ENCODE peak calls at places on chromosomes 3 and 15, in ten cellular contexts. One of them, this sample, is unnamed.

GRCh38 chr15:82371649-82372048 is 22.4 kb upstream of the GOLGA6L10 start:
- DNase-seq in cardiac muscle cell: no peak
- DNase-seq in GM13976: no peak
- DNase-seq in AG10803: no peak
- DNase-seq in WTC11: no peak
- DNase-seq in B cell: no peak
- DNase-seq in AG09319: no peak
- DNase-seq in endothelial cell: no peak
- DNase-seq in adrenal gland: no peak
- DNase-seq in type B pancreatic cell: no peak
- DNase-seq in this sample: no peak

GRCh38 chr15:62961134-62961533 is 81.4 kb upstream of the TPM1 start:
- DNase-seq in cardiac muscle cell: no peak
- DNase-seq in GM13976: no peak
- DNase-seq in AG10803: no peak
- DNase-seq in WTC11: no peak
- DNase-seq in B cell: no peak
- DNase-seq in AG09319: no peak
- DNase-seq in endothelial cell: no peak
- DNase-seq in adrenal gland: no peak
- DNase-seq in type B pancreatic cell: no peak
- DNase-seq in this sample: no peak

GRCh38 chr3:16177962-16178627 is 3.6 kb downstream of the GALNT15 start:
- DNase-seq in cardiac muscle cell: peak
- DNase-seq in GM13976: peak
- DNase-seq in AG10803: peak
- DNase-seq in WTC11: peak
- DNase-seq in B cell: peak
- DNase-seq in AG09319: peak
- DNase-seq in endothelial cell: peak
- DNase-seq in adrenal gland: peak
- DNase-seq in type B pancreatic cell: peak
- DNase-seq in this sample: peak

GRCh38 chr3:178203650-178204049 is 332.6 kb upstream of the KCNMB2 start:
- DNase-seq in cardiac muscle cell: peak
- DNase-seq in GM13976: no peak
- DNase-seq in AG10803: peak
- DNase-seq in WTC11: no peak
- DNase-seq in B cell: no peak
- DNase-seq in AG09319: no peak
- DNase-seq in endothelial cell: no peak
- DNase-seq in adrenal gland: no peak
- DNase-seq in type B pancreatic cell: no peak
- DNase-seq in this sample: no peak

GRCh38 chr3:181362378-181362777 is 349.3 kb upstream of the SOX2 start:
- DNase-seq in cardiac muscle cell: no peak
- DNase-seq in GM13976: no peak
- DNase-seq in AG10803: no peak
- DNase-seq in WTC11: no peak
- DNase-seq in B cell: no peak
- DNase-seq in AG09319: no peak
- DNase-seq in endothelial cell: no peak
- DNase-seq in adrenal gland: no peak
- DNase-seq in type B pancreatic cell: no peak
- DNase-seq in this sample: no peak

GRCh38 chr3:33229947-33230346 is 11.3 kb upstream of the SUSD5 start:
- DNase-seq in cardiac muscle cell: no peak
- DNase-seq in GM13976: no peak
- DNase-seq in AG10803: no peak
- DNase-seq in WTC11: no peak
- DNase-seq in B cell: no peak
- DNase-seq in AG09319: no peak
- DNase-seq in endothelial cell: no peak
- DNase-seq in adrenal gland: no peak
- DNase-seq in type B pancreatic cell: no peak
- DNase-seq in this sample: no peak

GRCh38 chr3:141049681-141050080 is 1.5 kb upstream of the SPSB4 start:
- DNase-seq in cardiac muscle cell: no peak
- DNase-seq in GM13976: no peak
- DNase-seq in AG10803: no peak
- DNase-seq in WTC11: peak
- DNase-seq in B cell: no peak
- DNase-seq in AG09319: no peak
- DNase-seq in endothelial cell: peak
- DNase-seq in adrenal gland: no peak
- DNase-seq in type B pancreatic cell: no peak
- DNase-seq in this sample: no peak

GRCh38 chr3:46869440-46869839 is 6.2 kb upstream of the MYL3 start:
- DNase-seq in cardiac muscle cell: no peak
- DNase-seq in GM13976: no peak
- DNase-seq in AG10803: no peak
- DNase-seq in WTC11: no peak
- DNase-seq in B cell: no peak
- DNase-seq in AG09319: no peak
- DNase-seq in endothelial cell: no peak
- DNase-seq in adrenal gland: no peak
- DNase-seq in type B pancreatic cell: no peak
- DNase-seq in this sample: no peak

GRCh38 chr3:46811615-46812236 is 51.5 kb downstream of the MYL3 start:
- DNase-seq in cardiac muscle cell: no peak
- DNase-seq in GM13976: no peak
- DNase-seq in AG10803: no peak
- DNase-seq in WTC11: peak
- DNase-seq in B cell: no peak
- DNase-seq in AG09319: no peak
- DNase-seq in endothelial cell: peak
- DNase-seq in adrenal gland: no peak
- DNase-seq in type B pancreatic cell: no peak
- DNase-seq in this sample: peak

GRCh38 chr15:91981802-91982201 is 128.3 kb downstream of the SLCO3A1 start:
- DNase-seq in cardiac muscle cell: no peak
- DNase-seq in GM13976: no peak
- DNase-seq in AG10803: no peak
- DNase-seq in WTC11: no peak
- DNase-seq in B cell: no peak
- DNase-seq in AG09319: no peak
- DNase-seq in endothelial cell: no peak
- DNase-seq in adrenal gland: no peak
- DNase-seq in type B pancreatic cell: no peak
- DNase-seq in this sample: no peak

GRCh38 chr15:33066584-33066983 is 127.9 kb downstream of the FMN1 start:
- DNase-seq in cardiac muscle cell: no peak
- DNase-seq in GM13976: no peak
- DNase-seq in AG10803: no peak
- DNase-seq in WTC11: no peak
- DNase-seq in B cell: no peak
- DNase-seq in AG09319: no peak
- DNase-seq in endothelial cell: no peak
- DNase-seq in adrenal gland: no peak
- DNase-seq in type B pancreatic cell: no peak
- DNase-seq in this sample: no peak

GRCh38 chr3:197125601-197126000 is 96.0 kb upstream of the MELTF start:
- DNase-seq in cardiac muscle cell: peak
- DNase-seq in GM13976: no peak
- DNase-seq in AG10803: peak
- DNase-seq in WTC11: no peak
- DNase-seq in B cell: no peak
- DNase-seq in AG09319: no peak
- DNase-seq in endothelial cell: no peak
- DNase-seq in adrenal gland: no peak
- DNase-seq in type B pancreatic cell: no peak
- DNase-seq in this sample: no peak

GRCh38 chr3:141389703-141390102 is 21.4 kb downstream of the ZBTB38 start:
- DNase-seq in cardiac muscle cell: no peak
- DNase-seq in GM13976: no peak
- DNase-seq in AG10803: no peak
- DNase-seq in WTC11: no peak
- DNase-seq in B cell: no peak
- DNase-seq in AG09319: no peak
- DNase-seq in endothelial cell: no peak
- DNase-seq in adrenal gland: no peak
- DNase-seq in type B pancreatic cell: no peak
- DNase-seq in this sample: no peak

DNA sequence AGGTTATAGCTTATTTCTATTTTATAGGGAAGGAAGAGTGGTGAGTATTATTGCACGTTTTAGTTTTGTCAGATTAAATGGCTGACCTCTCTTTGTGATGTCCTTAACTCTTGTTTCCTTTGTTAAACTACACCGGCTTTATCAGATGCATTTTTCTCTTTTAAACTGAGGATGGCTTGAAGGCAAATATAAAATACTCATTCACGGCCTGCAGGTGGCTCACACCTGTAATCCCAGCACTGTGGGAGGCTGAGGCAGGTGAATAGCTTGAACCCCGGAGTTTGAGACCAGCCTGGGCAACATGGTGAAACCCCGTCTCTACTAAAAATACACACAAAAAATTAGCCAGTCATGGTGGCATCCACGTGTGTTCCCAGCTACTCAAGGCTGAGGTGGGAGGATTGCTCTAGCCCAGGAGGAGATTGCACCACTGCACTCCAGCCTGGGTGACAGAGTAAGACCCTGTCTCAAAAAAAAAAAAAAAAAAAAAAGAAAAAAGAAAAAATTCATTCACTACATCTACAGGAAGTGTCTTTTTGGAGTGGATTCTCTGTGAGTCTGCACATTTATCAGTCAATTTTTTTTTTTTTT is 34.8 kb upstream of the SACM1L start:
- DNase-seq in cardiac muscle cell: no peak
- DNase-seq in GM13976: no peak
- DNase-seq in AG10803: no peak
- DNase-seq in WTC11: no peak
- DNase-seq in B cell: no peak
- DNase-seq in AG09319: no peak
- DNase-seq in endothelial cell: no peak
- DNase-seq in adrenal gland: no peak
- DNase-seq in type B pancreatic cell: no peak
- DNase-seq in this sample: no peak
- TF ChIP-seq CTCF in cardiac muscle cell: no peak
- TF ChIP-seq CTCF in GM13976: no peak
- TF ChIP-seq CTCF in AG10803: no peak
- TF ChIP-seq CTCF in WTC11: no peak
- TF ChIP-seq CTCF in B cell: no peak
- TF ChIP-seq CTCF in AG09319: no peak
- TF ChIP-seq CTCF in endothelial cell: no peak
- TF ChIP-seq CTCF in adrenal gland: no peak
- TF ChIP-seq CTCF in type B pancreatic cell: no peak
- TF ChIP-seq CTCF in this sample: no peak

GRCh38 chr3:170117134-170117533 is 64.4 kb downstream of the PHC3 start:
- DNase-seq in cardiac muscle cell: peak
- DNase-seq in GM13976: no peak
- DNase-seq in AG10803: no peak
- DNase-seq in WTC11: no peak
- DNase-seq in B cell: no peak
- DNase-seq in AG09319: no peak
- DNase-seq in endothelial cell: peak
- DNase-seq in adrenal gland: no peak
- DNase-seq in type B pancreatic cell: no peak
- DNase-seq in this sample: no peak
- TF ChIP-seq CTCF in cardiac muscle cell: peak
- TF ChIP-seq CTCF in GM13976: no peak
- TF ChIP-seq CTCF in AG10803: peak
- TF ChIP-seq CTCF in WTC11: no peak
- TF ChIP-seq CTCF in B cell: no peak
- TF ChIP-seq CTCF in AG09319: peak
- TF ChIP-seq CTCF in endothelial cell: peak
- TF ChIP-seq CTCF in adrenal gland: no peak
- TF ChIP-seq CTCF in type B pancreatic cell: peak
- TF ChIP-seq CTCF in this sample: peak

GRCh38 chr3:4251412-4251811 is 51.8 kb upstream of the SETMAR start:
- DNase-seq in cardiac muscle cell: no peak
- DNase-seq in GM13976: no peak
- DNase-seq in AG10803: no peak
- DNase-seq in WTC11: no peak
- DNase-seq in B cell: no peak
- DNase-seq in AG09319: no peak
- DNase-seq in endothelial cell: no peak
- DNase-seq in adrenal gland: no peak
- DNase-seq in type B pancreatic cell: no peak
- DNase-seq in this sample: no peak

GRCh38 chr3:4250064-4250463 is 53.1 kb upstream of the SETMAR start:
- DNase-seq in cardiac muscle cell: no peak
- DNase-seq in GM13976: no peak
- DNase-seq in AG10803: no peak
- DNase-seq in WTC11: no peak
- DNase-seq in B cell: no peak
- DNase-seq in AG09319: no peak
- DNase-seq in endothelial cell: no peak
- DNase-seq in adrenal gland: no peak
- DNase-seq in type B pancreatic cell: no peak
- DNase-seq in this sample: no peak

GRCh38 chr3:4241595-4242170 is 61.5 kb upstream of the SETMAR start:
- DNase-seq in cardiac muscle cell: no peak
- DNase-seq in GM13976: no peak
- DNase-seq in AG10803: no peak
- DNase-seq in WTC11: no peak
- DNase-seq in B cell: no peak
- DNase-seq in AG09319: no peak
- DNase-seq in endothelial cell: no peak
- DNase-seq in adrenal gland: no peak
- DNase-seq in type B pancreatic cell: no peak
- DNase-seq in this sample: no peak

GRCh38 chr3:4247391-4247790 is 55.8 kb upstream of the SETMAR start:
- DNase-seq in cardiac muscle cell: no peak
- DNase-seq in GM13976: no peak
- DNase-seq in AG10803: no peak
- DNase-seq in WTC11: no peak
- DNase-seq in B cell: no peak
- DNase-seq in AG09319: no peak
- DNase-seq in endothelial cell: no peak
- DNase-seq in adrenal gland: no peak
- DNase-seq in type B pancreatic cell: no peak
- DNase-seq in this sample: no peak

DNA sequence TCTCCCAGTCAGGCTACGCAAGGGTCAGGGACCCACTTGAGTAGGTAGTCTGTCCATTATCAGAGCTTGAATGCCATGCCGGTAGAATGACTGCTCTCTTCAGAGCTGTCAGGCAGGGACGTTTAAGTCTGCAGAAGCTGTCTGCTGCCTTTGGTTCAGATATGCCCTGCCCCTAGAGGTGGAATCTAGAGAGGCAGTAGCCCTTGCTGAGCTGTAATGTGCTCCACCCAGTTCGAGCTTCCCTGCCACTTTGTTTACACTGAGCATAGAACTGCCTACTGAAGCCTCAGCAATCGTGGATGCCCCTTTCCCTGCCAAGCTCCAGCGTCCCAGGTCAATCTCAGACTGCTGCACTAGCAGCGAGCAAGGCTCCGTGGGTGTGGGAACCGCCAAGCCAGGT is 57.5 kb upstream of the SETMAR start:
- DNase-seq in cardiac muscle cell: no peak
- DNase-seq in GM13976: no peak
- DNase-seq in AG10803: no peak
- DNase-seq in WTC11: peak
- DNase-seq in B cell: no peak
- DNase-seq in AG09319: no peak
- DNase-seq in endothelial cell: no peak
- DNase-seq in adrenal gland: no peak
- DNase-seq in type B pancreatic cell: no peak
- DNase-seq in this sample: no peak
- TF ChIP-seq CTCF in cardiac muscle cell: no peak
- TF ChIP-seq CTCF in GM13976: no peak
- TF ChIP-seq CTCF in AG10803: no peak
- TF ChIP-seq CTCF in WTC11: peak
- TF ChIP-seq CTCF in B cell: no peak
- TF ChIP-seq CTCF in AG09319: no peak
- TF ChIP-seq CTCF in endothelial cell: no peak
- TF ChIP-seq CTCF in adrenal gland: no peak
- TF ChIP-seq CTCF in type B pancreatic cell: peak
- TF ChIP-seq CTCF in this sample: no peak

GRCh38 chr3:193563999-193564398 is 9.3 kb upstream of the ATP13A4 start:
- DNase-seq in cardiac muscle cell: peak
- DNase-seq in GM13976: no peak
- DNase-seq in AG10803: no peak
- DNase-seq in WTC11: peak
- DNase-seq in B cell: no peak
- DNase-seq in AG09319: no peak
- DNase-seq in endothelial cell: peak
- DNase-seq in adrenal gland: peak
- DNase-seq in type B pancreatic cell: no peak
- DNase-seq in this sample: no peak
- TF ChIP-seq CTCF in cardiac muscle cell: no peak
- TF ChIP-seq CTCF in GM13976: peak
- TF ChIP-seq CTCF in AG10803: no peak
- TF ChIP-seq CTCF in WTC11: no peak
- TF ChIP-seq CTCF in B cell: no peak
- TF ChIP-seq CTCF in AG09319: no peak
- TF ChIP-seq CTCF in endothelial cell: no peak
- TF ChIP-seq CTCF in adrenal gland: peak
- TF ChIP-seq CTCF in type B pancreatic cell: no peak
- TF ChIP-seq CTCF in this sample: no peak